ENCODE peak calls at places on chromosomes 7 and 10, in ten cellular contexts. V, C, F, M, S, P, Z, X, G and A are unnamed samples. For H3K36me3, the result is how much of the 10 kb centered on the place peaks cover.

GRCh38 chr7:138935438-138936079 is 45.6 kb downstream of the KIAA1549 start:
- DNase-seq in C (no peak), P (no peak), Z (no peak), X (no peak), G (peak), M (no peak), S (peak), F (no peak), V (peak), A (no peak)

GRCh38 chr10:114271779-114272167 is 32.7 kb downstream of the VWA2 start:
- DNase-seq in P (no peak), F (no peak), C (no peak), X (no peak), G (peak), V (no peak), M (no peak), Z (peak), S (peak), A (no peak)

GRCh38 chr10:4333474-4333894 is 492.5 kb upstream of the AKR1E2 start:
- DNase-seq in G (no peak), X (no peak), V (no peak), F (no peak), P (no peak), M (no peak), S (no peak), Z (no peak), C (no peak), A (no peak)

GRCh38 chr7:124758327-124758726 is 7.3 kb downstream of the GPR37 start:
- DNase-seq in X (no peak), M (no peak), F (no peak), G (no peak), Z (no peak), V (no peak), C (no peak), S (peak), P (no peak), A (no peak)

GRCh38 chr7:83547526-83547925 is 101.4 kb downstream of the SEMA3E start:
- DNase-seq in S (peak), V (no peak), X (no peak), M (no peak), G (peak), Z (no peak), C (no peak), F (no peak), P (no peak), A (no peak)

GRCh38 chr7:77910124-77910523 is 111.6 kb downstream of the PHTF2 start:
- DNase-seq in Z (no peak), M (no peak), V (no peak), S (no peak), P (no peak), X (no peak), C (no peak), G (no peak), F (no peak), A (no peak)

GRCh38 chr7:129295015-129295423 is 70.2 kb downstream of the AHCYL2 start:
- DNase-seq in F (no peak), X (no peak), G (peak), S (peak), P (no peak), C (no peak), Z (no peak), M (no peak), V (no peak), A (no peak)

GRCh38 chr10:68666280-68666760 is 54.7 kb upstream of the CCAR1 start:
- DNase-seq in M (no peak), P (no peak), X (no peak), S (peak), F (no peak), Z (no peak), G (peak), C (no peak), V (no peak), A (no peak)

GRCh38 chr10:97207756-97208346 is 22.1 kb upstream of the SLIT1 start:
- DNase-seq in S (no peak), G (no peak), V (no peak), M (no peak), C (no peak), X (no peak), P (no peak), F (no peak), Z (no peak), A (no peak)

GRCh38 chr7:38886265-38886664 is 22.7 kb downstream of the VPS41 start:
- DNase-seq in S (no peak), C (no peak), M (no peak), F (no peak), X (no peak), G (no peak), Z (no peak), P (no peak), V (no peak), A (no peak)

GRCh38 chr7:2928613-2929311 is 84.7 kb upstream of the GNA12 start:
- DNase-seq in V (no peak), G (no peak), M (no peak), X (peak), Z (no peak), C (no peak), P (peak), F (peak), S (no peak), A (peak)

GRCh38 chr7:39682042-39682441 is 58.7 kb downstream of the RALA start:
- DNase-seq in C (no peak), S (no peak), F (no peak), V (no peak), X (no peak), M (no peak), P (no peak), Z (no peak), G (no peak), A (no peak)

GRCh38 chr7:129840757-129841156 is 112.0 kb downstream of the UBE2H start:
- DNase-seq in F (no peak), S (no peak), Z (no peak), V (no peak), G (peak), X (no peak), P (no peak), M (no peak), C (no peak), A (no peak)

GRCh38 chr7:142808802-142809583 is 38.2 kb downstream of the PRSS2 start:
- DNase-seq in M (no peak), Z (no peak), F (no peak), G (peak), X (no peak), P (no peak), S (peak), C (no peak), V (no peak), A (no peak)
- H3K4me3 ChIP-seq in M (no peak), Z (no peak), F (no peak), G (no peak), X (no peak), P (no peak), S (peak), C (no peak), V (no peak), A (no peak)

GRCh38 chr10:100942229-100942628 is 27.1 kb upstream of the SEMA4G start:
- DNase-seq in V (no peak), Z (no peak), S (no peak), C (no peak), P (no peak), G (no peak), X (no peak), F (no peak), M (no peak), A (no peak)
- H3K36me3 ChIP-seq in V (under half), Z (under half), S (under half), C (under half), P (half or more), G (half or more), X (half or more), F (under half), M (half or more), A (under half)

DNA sequence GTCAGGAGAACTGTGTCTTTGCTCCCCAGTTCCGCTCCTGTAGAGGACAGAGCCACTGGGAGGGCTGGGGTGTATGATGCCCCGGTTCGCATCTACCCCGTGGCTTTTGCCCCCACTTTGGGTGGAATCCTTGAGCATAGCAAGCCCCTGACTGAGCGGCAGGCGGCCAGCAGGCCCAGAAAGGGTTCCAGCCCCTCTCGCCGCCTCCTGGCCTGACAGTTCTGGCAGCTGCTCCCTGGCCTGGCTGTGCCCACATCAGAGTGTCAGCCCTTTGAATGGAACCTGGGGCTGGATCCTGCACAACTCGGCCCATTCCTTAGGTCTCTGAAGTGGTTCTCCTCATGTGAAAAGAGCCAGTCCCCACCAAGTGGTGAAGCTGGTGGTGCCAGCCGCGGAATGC is 106.7 kb downstream of the GRK5 start:
- DNase-seq in G (no peak), F (no peak), X (no peak), C (no peak), S (no peak), P (no peak), Z (no peak), V (no peak), M (no peak), A (no peak)
- H3K4me3 ChIP-seq in G (no peak), F (no peak), X (no peak), C (no peak), S (no peak), P (no peak), Z (no peak), V (no peak), M (no peak), A (no peak)

DNA sequence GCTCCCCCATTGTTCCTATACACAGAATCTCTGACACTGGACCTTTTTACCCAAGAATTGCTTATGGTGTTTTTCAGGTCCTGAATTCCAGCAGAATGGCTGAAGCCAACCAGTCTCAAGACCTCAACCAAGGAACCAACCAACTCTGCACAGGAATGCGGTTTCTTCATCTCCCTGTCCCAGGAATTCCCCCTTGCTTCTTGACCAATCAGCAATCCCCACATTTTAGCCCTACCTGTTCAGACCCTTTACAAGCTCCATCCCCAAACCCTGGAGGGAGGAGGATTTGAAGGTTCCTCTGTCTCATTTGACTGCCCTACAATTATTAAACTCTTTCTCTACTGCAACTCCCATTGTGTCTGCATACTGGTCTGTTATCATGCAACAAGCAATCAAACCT is 35.5 kb downstream of the HIBADH start:
- DNase-seq in S (no peak), Z (no peak), V (no peak), M (no peak), P (no peak), X (no peak), G (no peak), F (no peak), C (no peak), A (no peak)
- H3K36me3 ChIP-seq in S (under half), Z (under half), V (under half), M (under half), P (under half), X (under half), G (under half), F (under half), C (under half), A (under half)

DNA sequence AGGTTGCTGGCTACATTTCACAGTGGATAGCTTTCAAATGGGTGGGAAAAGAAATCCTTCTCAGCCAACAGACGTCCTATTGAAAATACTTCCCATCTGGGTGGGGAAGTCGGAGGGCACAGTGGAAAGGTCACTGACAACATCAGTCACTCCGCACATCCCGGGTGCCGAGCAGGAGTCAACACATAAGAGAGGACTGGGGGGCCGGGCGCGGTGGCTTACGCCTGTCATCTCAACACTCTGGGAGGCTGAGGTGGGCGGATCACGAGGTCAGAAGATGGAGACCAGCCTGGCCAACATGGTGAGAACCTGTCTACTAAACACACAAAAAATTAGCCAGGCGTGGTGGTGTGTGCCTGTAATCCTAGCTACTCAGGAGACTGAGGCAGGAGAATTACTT is 561.9 kb upstream of the MKI67 start:
- DNase-seq in V (no peak), G (no peak), X (no peak), C (no peak), Z (no peak), P (no peak), S (no peak), M (no peak), F (no peak), A (no peak)
- H3K4me3 ChIP-seq in V (no peak), G (no peak), X (no peak), C (no peak), Z (no peak), P (no peak), S (no peak), M (no peak), F (no peak), A (no peak)

DNA sequence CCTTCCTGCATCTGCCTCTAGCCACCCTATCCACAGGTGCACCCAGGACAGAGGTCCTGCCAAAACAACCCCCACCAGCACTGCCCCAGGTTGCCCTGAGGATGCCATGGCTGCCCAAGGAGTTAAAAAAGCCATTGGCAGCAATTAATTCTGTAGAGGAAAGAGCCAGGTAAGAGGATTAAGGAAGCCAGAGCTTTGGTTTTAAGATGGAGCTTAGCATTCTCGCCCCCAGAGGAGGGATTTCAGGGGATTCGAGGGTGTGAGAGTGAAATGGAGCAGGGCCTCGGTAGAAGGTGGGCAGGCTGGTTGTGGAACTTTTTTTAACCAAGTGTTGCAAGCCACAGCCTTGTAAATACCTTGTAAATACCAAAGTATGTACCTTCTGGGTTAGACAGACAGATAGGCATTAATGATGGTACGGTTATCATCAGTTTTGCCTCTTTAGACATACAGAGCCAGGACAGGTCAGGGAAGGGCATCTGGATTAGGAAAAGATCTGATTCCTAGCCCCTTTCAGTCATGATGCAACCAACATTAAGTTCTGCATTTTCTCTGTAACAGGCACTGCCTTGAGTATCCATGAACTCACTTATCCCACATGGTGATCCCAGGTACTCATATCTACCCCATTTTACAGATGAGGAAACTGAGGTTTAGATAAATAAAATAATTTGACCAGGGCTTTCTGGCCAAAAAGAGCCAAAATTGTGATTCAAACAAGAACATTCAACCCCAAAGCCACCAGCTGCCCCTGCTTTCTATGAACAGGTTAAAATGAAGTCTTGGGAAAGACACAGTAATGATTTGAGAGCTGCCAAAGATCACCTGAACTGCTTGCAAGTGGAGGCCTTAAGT is 120.7 kb upstream of the PPIF start:
- DNase-seq in Z (no peak), M (no peak), V (no peak), C (no peak), X (no peak), G (no peak), F (no peak), P (no peak), S (no peak), A (no peak)
- H3K36me3 ChIP-seq in Z (under half), M (half or more), V (under half), C (under half), X (under half), G (under half), F (under half), P (under half), S (under half), A (under half)

DNA sequence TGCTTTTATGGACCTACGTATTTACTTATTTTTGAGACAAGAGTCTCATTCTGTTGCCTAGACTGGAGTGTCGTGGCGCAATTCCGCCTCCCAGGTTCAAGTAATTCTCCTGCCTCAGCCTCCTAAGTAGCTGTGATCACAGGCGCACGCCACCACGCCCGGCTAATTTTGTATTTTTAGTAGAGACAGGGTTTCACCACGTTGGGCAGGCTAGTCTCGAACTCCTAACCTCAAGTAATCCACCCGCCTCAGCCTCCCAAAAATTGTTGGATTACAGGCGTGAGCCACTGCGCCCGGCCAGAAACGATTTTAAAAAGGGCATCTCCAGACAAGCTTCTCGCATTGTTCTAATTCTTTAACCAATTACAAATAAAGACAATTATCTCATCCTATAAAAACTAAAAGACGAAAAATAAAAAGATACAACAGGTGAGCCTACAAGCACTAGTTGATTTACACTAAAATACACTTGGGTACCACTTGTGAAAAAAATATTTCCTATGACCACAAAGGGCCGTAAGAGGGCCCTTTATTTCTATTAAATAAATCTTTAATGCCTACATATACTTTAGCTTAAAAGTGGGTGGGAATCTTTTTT is 2.4 kb downstream of the TRA2A start:
- DNase-seq in C (no peak), X (no peak), V (no peak), F (no peak), Z (no peak), M (no peak), G (no peak), P (peak), S (no peak), A (no peak)
- H3K4me3 ChIP-seq in C (no peak), X (peak), V (peak), F (no peak), Z (peak), M (no peak), G (peak), P (peak), S (peak), A (no peak)

DNA sequence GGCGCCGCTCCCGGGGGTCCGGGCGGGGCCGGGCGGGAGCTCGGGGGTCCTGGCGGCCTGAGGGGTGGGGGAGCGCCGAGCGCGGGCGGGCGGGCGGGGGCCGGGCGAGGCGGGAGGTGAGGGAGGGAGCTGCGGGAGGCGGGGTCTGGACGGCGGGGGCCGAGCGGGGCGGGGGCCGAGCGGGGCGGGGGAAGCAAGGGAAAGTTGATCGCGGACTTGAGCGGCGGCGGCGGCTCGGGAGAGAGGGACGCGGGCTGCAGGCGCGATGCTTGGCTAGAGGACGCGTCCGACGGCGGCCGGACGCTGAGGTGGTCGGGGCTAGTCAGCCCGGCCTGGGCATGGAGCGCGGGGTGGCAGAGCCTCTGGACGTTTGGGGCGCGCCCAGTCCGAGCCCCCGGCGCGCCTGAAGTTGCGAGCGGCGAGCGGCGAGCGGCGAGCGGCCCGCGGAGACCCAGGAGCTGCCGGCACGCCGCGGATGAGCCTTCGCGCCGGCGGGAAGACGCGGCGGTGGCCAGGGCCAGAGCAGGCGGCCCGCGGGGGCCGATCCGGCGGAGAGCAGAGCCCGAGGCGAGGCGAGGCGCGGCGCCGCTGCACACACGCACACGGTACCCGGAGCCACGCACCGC is at the start of gene CDH23:
- DNase-seq in X (peak), V (peak), C (peak), S (no peak), M (peak), G (no peak), Z (no peak), F (peak), P (peak), A (peak)
- H3K36me3 ChIP-seq in X (under half), V (under half), C (under half), S (under half), M (under half), G (under half), Z (under half), F (under half), P (under half), A (under half)